ENCODE peak calls at places on chromosome 5, in six cellular contexts. Y is small intestine, K is neural progenitor cell, P is IMR-90, A is HCT116, T is PC-9. F is an unnamed sample. For H3K4me1, the result is how much of the 10 kb centered on the place peaks cover.

GRCh38 chr5:82885657-82886389 is 191.4 kb downstream of the TMEM167A start:
- DNase-seq in Y (peak), K (no peak), P (peak), A (no peak), T (no peak), F (no peak)

GRCh38 chr5:54091416-54092130 is 218.8 kb downstream of the ARL15 start:
- DNase-seq in Y (no peak), K (no peak), P (no peak), A (no peak), T (no peak), F (no peak)

GRCh38 chr5:132008961-132009680 is 2.3 kb downstream of the ACSL6 start:
- DNase-seq in Y (no peak), K (no peak), P (no peak), A (no peak), T (peak), F (no peak)

GRCh38 chr5:55936100-55936693 is 58.6 kb downstream of the IL6ST start:
- DNase-seq in Y (peak), K (peak), P (peak), A (peak), T (peak), F (peak)

GRCh38 chr5:179373101-179373934 is 28.1 kb upstream of the ADAMTS2 start:
- DNase-seq in Y (no peak), K (no peak), P (no peak), A (no peak), T (no peak), F (no peak)

GRCh38 chr5:135387629-135387960 is 11.4 kb downstream of the MACROH2A1 start:
- DNase-seq in Y (no peak), K (no peak), P (no peak), A (no peak), T (no peak), F (no peak)

GRCh38 chr5:127957183-127957582 is 126.4 kb upstream of the SLC12A2 start:
- DNase-seq in Y (peak), K (no peak), P (peak), A (no peak), T (no peak), F (peak)

GRCh38 chr5:128687930-128688329 is 149.9 kb upstream of the FBN2 start:
- DNase-seq in Y (no peak), K (no peak), P (no peak), A (no peak), T (no peak), F (no peak)

GRCh38 chr5:59007460-59008063 is 424.7 kb downstream of the RAB3C start:
- DNase-seq in Y (peak), K (peak), P (peak), A (peak), T (no peak), F (no peak)

GRCh38 chr5:32574540-32575175 is 10.7 kb upstream of the SUB1 start:
- DNase-seq in Y (no peak), K (no peak), P (no peak), A (no peak), T (no peak), F (no peak)

GRCh38 chr5:112957970-112958773 is 18.4 kb upstream of the DCP2 start:
- DNase-seq in Y (peak), K (no peak), P (peak), A (peak), T (peak), F (peak)

GRCh38 chr5:95883185-95884020 is 60.9 kb upstream of the GLRX start:
- DNase-seq in Y (no peak), K (no peak), P (no peak), A (no peak), T (peak), F (no peak)

GRCh38 chr5:88675159-88675757 is 207.7 kb downstream of the MEF2C start:
- DNase-seq in Y (peak), K (no peak), P (no peak), A (no peak), T (no peak), F (no peak)

GRCh38 chr5:61306531-61307195 is 25.4 kb upstream of the ZSWIM6 start:
- DNase-seq in Y (no peak), K (no peak), P (peak), A (no peak), T (peak), F (no peak)

GRCh38 chr5:111404270-111404769 is 108.0 kb downstream of the STARD4 start:
- DNase-seq in Y (no peak), K (no peak), P (no peak), A (no peak), T (no peak), F (no peak)

GRCh38 chr5:58998539-58998938 is 415.7 kb downstream of the RAB3C start:
- DNase-seq in Y (no peak), K (no peak), P (no peak), A (no peak), T (no peak), F (no peak)

GRCh38 chr5:53327811-53328331 is 152.6 kb upstream of the FST start:
- DNase-seq in Y (no peak), K (no peak), P (no peak), A (no peak), T (no peak), F (no peak)

GRCh38 chr5:33726422-33727165 is 165.2 kb downstream of the ADAMTS12 start:
- DNase-seq in Y (no peak), K (no peak), P (peak), A (no peak), T (no peak), F (no peak)

GRCh38 chr5:75338408-75338807 is 1.4 kb downstream of the HMGCR start:
- DNase-seq in Y (no peak), K (no peak), P (no peak), A (no peak), T (no peak), F (no peak)

GRCh38 chr5:943874-944620 is 51.4 kb downstream of the TRIP13 start:
- DNase-seq in Y (peak), K (no peak), P (no peak), A (no peak), T (no peak), F (no peak)

GRCh38 chr5:14410942-14411258 is 170.7 kb upstream of the OTULINL start:
- DNase-seq in Y (no peak), K (no peak), P (no peak), A (no peak), T (no peak), F (no peak)

GRCh38 chr5:14414007-14414406 is 167.6 kb upstream of the OTULINL start:
- DNase-seq in Y (no peak), K (no peak), P (no peak), A (no peak), T (no peak), F (no peak)

GRCh38 chr5:14415516-14416074 is 166.0 kb upstream of the OTULINL start:
- DNase-seq in Y (no peak), K (no peak), P (no peak), A (no peak), T (no peak), F (no peak)

GRCh38 chr5:14414615-14415515 is 166.7 kb upstream of the OTULINL start:
- DNase-seq in Y (peak), K (no peak), P (no peak), A (no peak), T (no peak), F (peak)

DNA sequence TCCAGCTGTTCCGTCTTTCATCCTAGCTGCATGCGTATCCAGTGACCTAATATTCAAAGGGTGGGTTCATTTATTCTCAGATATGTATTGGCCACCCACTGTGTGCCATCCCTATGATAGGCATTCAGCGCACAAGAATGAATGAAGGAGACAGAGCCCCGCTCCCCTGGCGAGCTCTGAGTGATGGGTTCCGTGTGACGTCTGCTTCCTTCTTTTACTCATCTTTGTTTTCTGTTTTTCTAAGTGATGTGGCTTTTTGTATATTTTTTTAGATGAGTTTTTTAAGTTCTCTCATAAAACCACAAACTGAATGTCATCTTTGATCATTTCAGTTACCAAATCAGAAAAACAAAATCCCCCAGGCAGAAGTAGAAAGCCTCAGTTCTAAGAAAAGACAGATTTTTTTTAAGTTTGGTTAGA is 168.3 kb upstream of the OTULINL start:
- DNase-seq in Y (no peak), K (no peak), P (peak), A (no peak), T (no peak), F (no peak)
- H3K4me1 ChIP-seq in Y (under half), K (under half), P (under half), A (under half), T (under half), F (under half)

GRCh38 chr5:73825736-73826135 is 199.7 kb downstream of the ARHGEF28 start:
- DNase-seq in Y (no peak), K (no peak), P (peak), A (no peak), T (no peak), F (no peak)

GRCh38 chr5:73828465-73828864 is 202.5 kb downstream of the ARHGEF28 start:
- DNase-seq in Y (no peak), K (no peak), P (no peak), A (no peak), T (no peak), F (no peak)

GRCh38 chr5:73826761-73827450 is 200.9 kb downstream of the ARHGEF28 start:
- DNase-seq in Y (no peak), K (no peak), P (peak), A (no peak), T (peak), F (no peak)

GRCh38 chr5:73825219-73825618 is 199.2 kb downstream of the ARHGEF28 start:
- DNase-seq in Y (no peak), K (no peak), P (no peak), A (no peak), T (no peak), F (no peak)

DNA sequence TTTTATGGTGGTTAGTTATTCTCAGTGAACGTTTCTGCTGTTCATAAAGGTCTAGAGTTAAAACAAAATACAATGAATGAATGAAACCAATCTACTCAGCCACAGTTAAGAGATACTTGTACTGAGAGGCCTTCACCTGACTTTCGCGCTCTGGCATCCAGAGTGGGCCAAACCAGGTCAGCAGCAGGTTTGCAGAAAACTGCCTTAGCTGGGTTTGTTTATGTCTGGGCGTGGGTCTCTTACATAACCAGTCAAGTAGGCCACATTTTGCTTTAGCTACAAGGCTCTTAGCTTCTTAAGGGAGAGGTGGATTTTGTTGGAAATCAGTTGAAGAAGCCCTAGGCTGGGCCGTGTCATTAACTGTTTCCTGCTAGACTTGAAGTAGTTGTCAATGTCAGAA is 200.3 kb downstream of the ARHGEF28 start:
- DNase-seq in Y (no peak), K (no peak), P (no peak), A (no peak), T (no peak), F (no peak)
- H3K4me3 ChIP-seq in Y (no peak), K (no peak), P (no peak), A (no peak), T (no peak), F (no peak)

GRCh38 chr5:163634061-163634460 is 128.6 kb downstream of the MAT2B start:
- DNase-seq in Y (no peak), K (no peak), P (no peak), A (no peak), T (no peak), F (no peak)
- H3K4me1 ChIP-seq in Y (under half), K (under half), P (under half), A (under half), T (under half), F (under half)

GRCh38 chr5:134113908-134114875 is at the start of gene TCF7:
- DNase-seq in Y (peak), K (peak), P (peak), A (peak), T (peak), F (peak)

GRCh38 chr5:134111741-134112647 is 2.5 kb upstream of the TCF7 start:
- DNase-seq in Y (no peak), K (no peak), P (peak), A (no peak), T (no peak), F (no peak)

GRCh38 chr5:134114886-134115805 is 665 bp downstream of the TCF7 start:
- DNase-seq in Y (peak), K (peak), P (no peak), A (no peak), T (no peak), F (no peak)

GRCh38 chr5:134112726-134113571 is 1.5 kb upstream of the TCF7 start:
- DNase-seq in Y (no peak), K (no peak), P (no peak), A (no peak), T (no peak), F (no peak)

GRCh38 chr5:134113572-134113907 is 941 bp upstream of the TCF7 start:
- DNase-seq in Y (no peak), K (no peak), P (no peak), A (no peak), T (no peak), F (no peak)
- H3K4me3 ChIP-seq in Y (peak), K (peak), P (no peak), A (no peak), T (peak), F (peak)

DNA sequence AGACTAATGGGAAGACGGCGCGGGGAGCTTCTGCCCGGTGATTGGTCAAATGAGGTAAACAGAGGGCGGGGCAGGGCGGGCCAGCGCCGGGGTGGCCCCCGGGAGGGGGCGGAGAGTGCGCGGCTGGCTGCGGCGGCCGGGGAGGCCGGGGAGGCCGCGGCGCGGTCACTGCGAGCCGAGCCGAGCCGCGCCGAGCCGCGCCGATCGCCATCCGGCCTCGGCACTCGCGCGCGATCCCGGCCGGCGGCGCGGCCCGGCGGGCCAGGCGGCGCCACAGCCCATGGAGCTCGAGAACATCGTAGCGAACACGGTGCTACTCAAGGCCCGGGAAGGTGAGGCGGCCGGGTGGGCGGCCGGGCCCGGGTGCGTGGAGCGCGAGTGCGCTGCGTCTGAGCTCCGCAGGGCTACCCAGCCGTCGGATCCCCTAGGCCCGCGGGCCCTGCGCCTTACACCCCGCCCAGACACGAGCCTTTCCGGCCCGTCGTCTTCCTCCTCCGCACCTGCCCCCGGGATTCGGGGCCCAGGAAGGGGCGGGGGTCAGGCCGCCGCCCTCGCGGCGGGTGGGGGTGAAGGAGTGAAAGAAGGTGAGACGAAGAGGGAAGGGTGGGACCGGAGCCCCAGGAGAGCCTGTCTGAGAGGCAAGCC is at the start of gene GRK6:
- DNase-seq in Y (peak), K (no peak), P (no peak), A (no peak), T (no peak), F (peak)
- H3K4me1 ChIP-seq in Y (under half), K (under half), P (under half), A (under half), T (under half), F (under half)

DNA sequence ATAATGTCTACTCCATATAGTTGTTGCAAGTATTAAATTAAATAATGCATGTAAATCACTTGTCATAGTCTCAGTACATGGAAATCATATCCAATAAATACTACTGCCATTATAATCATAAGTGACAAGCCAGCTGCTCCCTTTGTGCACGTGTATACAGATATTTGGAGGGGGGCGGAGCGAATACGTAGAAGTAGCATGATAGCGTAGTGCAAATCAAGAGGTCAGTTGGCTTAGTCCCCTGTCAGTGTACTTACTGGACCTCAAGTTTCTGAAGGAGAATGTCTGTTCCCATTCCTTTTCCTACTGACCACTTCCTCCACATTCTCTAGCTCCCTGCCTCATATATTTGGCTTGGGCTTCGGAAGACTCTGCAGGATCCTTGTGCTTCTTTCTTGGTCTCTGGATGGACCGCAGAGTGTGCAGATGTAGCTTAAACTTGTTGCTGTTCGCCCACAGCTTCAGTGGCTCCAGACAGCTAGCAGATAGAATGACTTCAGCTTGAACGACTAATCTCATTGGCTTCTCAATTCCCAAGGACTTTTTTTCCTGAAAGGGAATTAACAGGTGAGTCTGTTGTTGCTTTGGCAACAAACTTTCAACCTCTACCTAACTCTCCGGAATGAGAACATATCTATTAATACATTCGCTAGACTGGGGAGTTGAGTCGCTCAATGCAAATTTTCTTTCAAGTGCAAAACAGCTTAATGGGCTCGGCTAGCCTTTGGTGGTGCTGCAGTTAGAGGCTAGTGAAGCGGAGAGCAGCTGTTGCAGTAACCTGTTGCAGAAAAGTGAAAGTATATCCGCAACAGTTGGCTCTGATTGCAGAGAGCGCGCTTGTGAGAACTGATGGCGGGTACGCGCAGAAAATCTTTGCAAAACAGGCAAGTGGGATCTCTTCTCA is at the start of gene PCDHB1:
- DNase-seq in Y (no peak), K (peak), P (no peak), A (no peak), T (no peak), F (no peak)
- H3K4me3 ChIP-seq in Y (no peak), K (peak), P (peak), A (no peak), T (no peak), F (no peak)

GRCh38 chr5:139296198-139296597 is 2.7 kb downstream of the MATR3 start:
- DNase-seq in Y (no peak), K (no peak), P (no peak), A (no peak), T (no peak), F (no peak)
- H3K4me1 ChIP-seq in Y (under half), K (under half), P (under half), A (under half), T (under half), F (under half)

DNA sequence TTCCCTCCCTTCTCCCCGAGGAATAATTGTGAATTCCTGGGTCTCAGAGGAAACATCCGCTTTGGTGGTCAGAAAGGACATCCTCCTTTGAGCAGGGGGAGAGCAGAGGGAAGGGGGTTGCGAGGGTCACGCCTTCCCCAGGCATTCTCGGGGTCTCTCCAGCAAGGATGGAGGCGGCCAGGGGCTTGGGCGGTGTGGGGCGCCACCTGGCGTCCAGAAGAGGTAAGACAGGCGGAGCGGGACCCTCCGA is 129.1 kb downstream of the KCNIP1 start:
- DNase-seq in Y (peak), K (peak), P (no peak), A (no peak), T (no peak), F (peak)
- H3K4me3 ChIP-seq in Y (no peak), K (peak), P (no peak), A (peak), T (peak), F (no peak)

GRCh38 chr5:109700516-109701174 is 10.9 kb downstream of the MAN2A1 start:
- DNase-seq in Y (no peak), K (no peak), P (no peak), A (no peak), T (no peak), F (no peak)

GRCh38 chr5:109694451-109694891 is 4.7 kb downstream of the MAN2A1 start:
- DNase-seq in Y (peak), K (no peak), P (peak), A (no peak), T (peak), F (no peak)

GRCh38 chr5:109695005-109695926 is 5.5 kb downstream of the MAN2A1 start:
- DNase-seq in Y (no peak), K (no peak), P (no peak), A (no peak), T (no peak), F (no peak)

GRCh38 chr5:109693535-109694152 is 3.9 kb downstream of the MAN2A1 start:
- DNase-seq in Y (no peak), K (peak), P (peak), A (no peak), T (no peak), F (no peak)

GRCh38 chr5:109697339-109697738 is 7.6 kb downstream of the MAN2A1 start:
- DNase-seq in Y (no peak), K (no peak), P (no peak), A (no peak), T (no peak), F (no peak)
- H3K4me1 ChIP-seq in Y (under half), K (under half), P (under half), A (under half), T (under half), F (under half)

F was measured in colonic mucosa.